ENCODE peak calls at places on chromosomes 11 and 22, in nine cellular contexts. One of them, this sample, is unnamed.

GRCh38 chr11:86101941-86102407 is 33.1 kb upstream of the PICALM start:
- DNase-seq in HCT116: no peak
- DNase-seq in Panc1: peak; percentile 77
- DNase-seq in suprapubic skin: no peak
- DNase-seq in prostate gland: no peak
- DNase-seq in spleen: no peak
- DNase-seq in transverse colon: no peak
- DNase-seq in esophagus muscularis mucosa: no peak
- DNase-seq in vagina: no peak
- DNase-seq in this sample: no peak

GRCh38 chr11:22666700-22667439 is 459 bp downstream of the GAS2 start:
- DNase-seq in transverse colon: peak; percentile 20
- DNase-seq in Panc1: no peak
- DNase-seq in vagina: no peak
- DNase-seq in suprapubic skin: no peak
- DNase-seq in HCT116: no peak
- DNase-seq in prostate gland: peak; percentile 33
- DNase-seq in spleen: peak; percentile 75
- DNase-seq in esophagus muscularis mucosa: no peak
- DNase-seq in this sample: no peak

GRCh38 chr11:8928981-8929615 is 3.6 kb downstream of the C11orf16 start:
- DNase-seq in HCT116: no peak
- DNase-seq in transverse colon: no peak
- DNase-seq in Panc1: no peak
- DNase-seq in vagina: no peak
- DNase-seq in suprapubic skin: no peak
- DNase-seq in prostate gland: no peak
- DNase-seq in spleen: no peak
- DNase-seq in esophagus muscularis mucosa: peak; percentile 75
- DNase-seq in this sample: no peak

GRCh38 chr22:28791841-28792490 is 8.4 kb downstream of the XBP1 start:
- DNase-seq in transverse colon: no peak
- DNase-seq in HCT116: no peak
- DNase-seq in prostate gland: no peak
- DNase-seq in esophagus muscularis mucosa: no peak
- DNase-seq in Panc1: no peak
- DNase-seq in spleen: no peak
- DNase-seq in vagina: no peak
- DNase-seq in suprapubic skin: no peak
- DNase-seq in this sample: no peak

GRCh38 chr22:38032681-38033521 is 24.3 kb upstream of the PICK1 start:
- DNase-seq in transverse colon: no peak
- DNase-seq in spleen: no peak
- DNase-seq in HCT116: no peak
- DNase-seq in vagina: no peak
- DNase-seq in prostate gland: no peak
- DNase-seq in suprapubic skin: no peak
- DNase-seq in Panc1: no peak
- DNase-seq in esophagus muscularis mucosa: no peak
- DNase-seq in this sample: no peak

GRCh38 chr11:13214276-13214865 is 63.2 kb upstream of the BMAL1 start:
- DNase-seq in esophagus muscularis mucosa: no peak
- DNase-seq in vagina: no peak
- DNase-seq in prostate gland: no peak
- DNase-seq in HCT116: no peak
- DNase-seq in spleen: no peak
- DNase-seq in Panc1: no peak
- DNase-seq in suprapubic skin: no peak
- DNase-seq in transverse colon: no peak
- DNase-seq in this sample: no peak

GRCh38 chr22:32896951-32897350 is 95.4 kb downstream of the TIMP3 start:
- DNase-seq in prostate gland: no peak
- DNase-seq in spleen: no peak
- DNase-seq in transverse colon: no peak
- DNase-seq in Panc1: no peak
- DNase-seq in vagina: no peak
- DNase-seq in esophagus muscularis mucosa: no peak
- DNase-seq in HCT116: no peak
- DNase-seq in suprapubic skin: no peak
- DNase-seq in this sample: no peak

GRCh38 chr11:102985850-102986249 is 30.3 kb upstream of the MMP13 start:
- DNase-seq in transverse colon: no peak
- DNase-seq in Panc1: no peak
- DNase-seq in HCT116: no peak
- DNase-seq in prostate gland: no peak
- DNase-seq in vagina: no peak
- DNase-seq in esophagus muscularis mucosa: no peak
- DNase-seq in suprapubic skin: no peak
- DNase-seq in spleen: no peak
- DNase-seq in this sample: no peak

GRCh38 chr11:73085189-73085875 is 56.8 kb downstream of the FCHSD2 start:
- DNase-seq in vagina: no peak
- DNase-seq in prostate gland: no peak
- DNase-seq in spleen: no peak
- DNase-seq in Panc1: no peak
- DNase-seq in transverse colon: no peak
- DNase-seq in esophagus muscularis mucosa: no peak
- DNase-seq in HCT116: no peak
- DNase-seq in suprapubic skin: no peak
- DNase-seq in this sample: no peak

GRCh38 chr11:73087730-73088129 is 54.4 kb downstream of the FCHSD2 start:
- DNase-seq in prostate gland: no peak
- DNase-seq in esophagus muscularis mucosa: no peak
- DNase-seq in transverse colon: no peak
- DNase-seq in HCT116: no peak
- DNase-seq in suprapubic skin: no peak
- DNase-seq in spleen: no peak
- DNase-seq in Panc1: no peak
- DNase-seq in vagina: no peak
- DNase-seq in this sample: no peak
- TF ChIP-seq POLR2AphosphoS5 in prostate gland: no peak
- TF ChIP-seq POLR2AphosphoS5 in esophagus muscularis mucosa: no peak
- TF ChIP-seq POLR2AphosphoS5 in transverse colon: no peak
- TF ChIP-seq POLR2AphosphoS5 in HCT116: no peak
- TF ChIP-seq POLR2AphosphoS5 in suprapubic skin: no peak
- TF ChIP-seq POLR2AphosphoS5 in spleen: peak; percentile 29
- TF ChIP-seq POLR2AphosphoS5 in Panc1: no peak
- TF ChIP-seq POLR2AphosphoS5 in vagina: no peak
- TF ChIP-seq POLR2AphosphoS5 in this sample: no peak

GRCh38 chr11:17002543-17002942 is 11.7 kb downstream of the PLEKHA7 start:
- DNase-seq in HCT116: no peak
- DNase-seq in prostate gland: no peak
- DNase-seq in transverse colon: no peak
- DNase-seq in suprapubic skin: no peak
- DNase-seq in Panc1: no peak
- DNase-seq in spleen: no peak
- DNase-seq in esophagus muscularis mucosa: no peak
- DNase-seq in vagina: no peak
- DNase-seq in this sample: no peak
- TF ChIP-seq POLR2AphosphoS5 in HCT116: no peak
- TF ChIP-seq POLR2AphosphoS5 in prostate gland: no peak
- TF ChIP-seq POLR2AphosphoS5 in transverse colon: no peak
- TF ChIP-seq POLR2AphosphoS5 in suprapubic skin: no peak
- TF ChIP-seq POLR2AphosphoS5 in Panc1: no peak
- TF ChIP-seq POLR2AphosphoS5 in spleen: no peak
- TF ChIP-seq POLR2AphosphoS5 in esophagus muscularis mucosa: no peak
- TF ChIP-seq POLR2AphosphoS5 in vagina: no peak
- TF ChIP-seq POLR2AphosphoS5 in this sample: no peak

DNA sequence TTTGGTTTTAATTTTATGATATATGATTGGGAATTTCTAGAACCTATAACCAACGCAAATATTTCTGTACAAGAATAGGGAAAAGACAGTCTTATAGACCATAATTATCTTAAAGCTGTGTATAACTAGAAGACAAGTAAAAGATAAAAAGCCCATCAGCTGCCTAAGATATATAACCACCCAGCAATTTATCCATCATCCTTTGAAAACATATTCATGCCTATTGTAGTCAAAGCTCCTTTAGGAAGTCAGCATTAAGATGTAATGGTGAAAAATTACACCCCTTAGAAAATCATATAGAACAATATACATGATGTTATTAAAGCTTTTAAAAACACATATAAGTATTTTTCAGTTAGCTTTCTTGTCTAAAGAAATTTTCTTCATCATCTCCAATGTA is 46.4 kb downstream of the ELP4 start:
- DNase-seq in HCT116: no peak
- DNase-seq in prostate gland: no peak
- DNase-seq in vagina: no peak
- DNase-seq in transverse colon: no peak
- DNase-seq in suprapubic skin: no peak
- DNase-seq in Panc1: no peak
- DNase-seq in spleen: no peak
- DNase-seq in esophagus muscularis mucosa: no peak
- DNase-seq in this sample: no peak
- TF ChIP-seq POLR2AphosphoS5 in HCT116: no peak
- TF ChIP-seq POLR2AphosphoS5 in prostate gland: no peak
- TF ChIP-seq POLR2AphosphoS5 in vagina: no peak
- TF ChIP-seq POLR2AphosphoS5 in transverse colon: no peak
- TF ChIP-seq POLR2AphosphoS5 in suprapubic skin: no peak
- TF ChIP-seq POLR2AphosphoS5 in Panc1: no peak
- TF ChIP-seq POLR2AphosphoS5 in spleen: no peak
- TF ChIP-seq POLR2AphosphoS5 in esophagus muscularis mucosa: no peak
- TF ChIP-seq POLR2AphosphoS5 in this sample: no peak

GRCh38 chr22:50705219-50705691 is 32.6 kb downstream of the SHANK3 start:
- DNase-seq in spleen: peak; percentile 77
- DNase-seq in suprapubic skin: peak; percentile 64
- DNase-seq in prostate gland: no peak
- DNase-seq in Panc1: no peak
- DNase-seq in HCT116: no peak
- DNase-seq in esophagus muscularis mucosa: no peak
- DNase-seq in transverse colon: no peak
- DNase-seq in vagina: no peak
- DNase-seq in this sample: no peak
- TF ChIP-seq POLR2AphosphoS5 in spleen: peak; percentile 61
- TF ChIP-seq POLR2AphosphoS5 in suprapubic skin: no peak
- TF ChIP-seq POLR2AphosphoS5 in prostate gland: no peak
- TF ChIP-seq POLR2AphosphoS5 in Panc1: no peak
- TF ChIP-seq POLR2AphosphoS5 in HCT116: no peak
- TF ChIP-seq POLR2AphosphoS5 in esophagus muscularis mucosa: peak; percentile 46
- TF ChIP-seq POLR2AphosphoS5 in transverse colon: no peak
- TF ChIP-seq POLR2AphosphoS5 in vagina: no peak
- TF ChIP-seq POLR2AphosphoS5 in this sample: no peak

DNA sequence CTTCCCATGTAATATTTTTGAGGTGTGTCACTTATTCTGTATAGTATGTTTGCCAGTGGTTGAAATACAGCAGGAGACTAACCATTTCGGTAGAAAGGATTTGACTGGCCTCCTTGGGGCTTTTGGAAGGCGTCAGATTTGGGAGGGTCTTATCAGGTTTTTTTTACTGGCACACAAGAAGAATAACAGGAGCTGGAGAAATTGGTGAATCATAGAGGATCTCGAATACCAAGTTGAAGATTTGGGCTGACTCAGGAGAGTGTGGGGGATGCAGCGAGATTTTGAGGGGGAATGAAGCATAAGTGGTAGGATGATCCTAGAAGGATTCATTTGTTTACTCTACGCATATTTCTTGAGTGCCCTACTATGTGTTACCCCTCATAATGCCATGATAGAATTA is 200.5 kb downstream of the DDX10 start:
- DNase-seq in transverse colon: no peak
- DNase-seq in Panc1: no peak
- DNase-seq in HCT116: no peak
- DNase-seq in spleen: no peak
- DNase-seq in esophagus muscularis mucosa: no peak
- DNase-seq in suprapubic skin: no peak
- DNase-seq in prostate gland: no peak
- DNase-seq in vagina: no peak
- DNase-seq in this sample: no peak
- TF ChIP-seq POLR2AphosphoS5 in transverse colon: no peak
- TF ChIP-seq POLR2AphosphoS5 in Panc1: no peak
- TF ChIP-seq POLR2AphosphoS5 in HCT116: no peak
- TF ChIP-seq POLR2AphosphoS5 in spleen: no peak
- TF ChIP-seq POLR2AphosphoS5 in esophagus muscularis mucosa: no peak
- TF ChIP-seq POLR2AphosphoS5 in suprapubic skin: no peak
- TF ChIP-seq POLR2AphosphoS5 in prostate gland: no peak
- TF ChIP-seq POLR2AphosphoS5 in vagina: no peak
- TF ChIP-seq POLR2AphosphoS5 in this sample: no peak

GRCh38 chr11:69013009-69013951 is at the start of gene MRGPRF:
- DNase-seq in transverse colon: peak; percentile 87
- DNase-seq in vagina: no peak
- DNase-seq in esophagus muscularis mucosa: peak; percentile 98
- DNase-seq in suprapubic skin: peak; percentile 94
- DNase-seq in spleen: peak; percentile 73
- DNase-seq in HCT116: no peak
- DNase-seq in Panc1: no peak
- DNase-seq in prostate gland: no peak
- DNase-seq in this sample: no peak
- TF ChIP-seq POLR2AphosphoS5 in transverse colon: peak; percentile 83
- TF ChIP-seq POLR2AphosphoS5 in vagina: peak; percentile 48
- TF ChIP-seq POLR2AphosphoS5 in esophagus muscularis mucosa: peak; percentile 98
- TF ChIP-seq POLR2AphosphoS5 in suprapubic skin: no peak
- TF ChIP-seq POLR2AphosphoS5 in spleen: peak; percentile 50
- TF ChIP-seq POLR2AphosphoS5 in HCT116: no peak
- TF ChIP-seq POLR2AphosphoS5 in Panc1: no peak
- TF ChIP-seq POLR2AphosphoS5 in prostate gland: peak; percentile 33
- TF ChIP-seq POLR2AphosphoS5 in this sample: no peak

This sample was measured in GM12892.